ENCODE peak calls at places on chromosomes 5 and 9, in five cellular contexts. G is fibroblast of gingiva, R is AG04449, S is mesothelial cell of epicardium, X is NCI-H69. C is an unnamed sample.

GRCh38 chr5:88722546-88722945 is 160.4 kb downstream of the MEF2C start:
- DNase-seq in G (no peak), R (no peak), S (no peak), X (peak; percentile 89), C (no peak)

GRCh38 chr9:135555203-135555602 is 6.4 kb upstream of the PAEP start:
- DNase-seq in G (peak; percentile 15), R (no peak), S (no peak), X (no peak), C (no peak)

GRCh38 chr9:134179918-134180785 is 15.8 kb upstream of the RNU6ATAC start:
- DNase-seq in G (no peak), R (no peak), S (no peak), X (no peak), C (no peak)

GRCh38 chr5:167970002-167970401 is 321.4 kb upstream of the WWC1 start:
- DNase-seq in G (no peak), R (no peak), S (no peak), X (no peak), C (no peak)

GRCh38 chr5:161924270-161924669 is 76.3 kb downstream of the GABRA1 start:
- DNase-seq in G (no peak), R (no peak), S (no peak), X (no peak), C (no peak)

GRCh38 chr5:178768371-178769260 is 38.2 kb upstream of the ZNF354A start:
- DNase-seq in G (no peak), R (no peak), S (no peak), X (no peak), C (no peak)

GRCh38 chr9:89661956-89662717 is 57.3 kb downstream of the GADD45G start:
- DNase-seq in G (peak; percentile 78), R (peak; percentile 37), S (peak; percentile 97), X (peak; percentile 99), C (peak; percentile 60)

GRCh38 chr5:152246401-152246800 is 158.7 kb downstream of the NMUR2 start:
- DNase-seq in G (no peak), R (no peak), S (peak; percentile 21), X (no peak), C (no peak)

GRCh38 chr5:72195581-72195980 is 88.3 kb downstream of the MAP1B start:
- DNase-seq in G (no peak), R (no peak), S (no peak), X (no peak), C (no peak)

GRCh38 chr5:65171645-65172044 is 310.1 kb downstream of the ADAMTS6 start:
- DNase-seq in G (no peak), R (no peak), S (no peak), X (peak; percentile 23), C (no peak)

GRCh38 chr5:17951392-17952169 is 317.3 kb downstream of the TAF11L14 start:
- DNase-seq in G (no peak), R (no peak), S (no peak), X (peak; percentile 97), C (no peak)

GRCh38 chr9:129236441-129237145 is 58.5 kb upstream of the IER5L start:
- DNase-seq in G (no peak), R (no peak), S (no peak), X (no peak), C (no peak)

GRCh38 chr9:97773723-97774122 is 76.6 kb upstream of the XPA start:
- DNase-seq in G (no peak), R (no peak), S (no peak), X (peak; percentile 44), C (no peak)

GRCh38 chr9:94139672-94140417 is 55.6 kb downstream of the PTPDC1 start:
- DNase-seq in G (peak; percentile 99), R (peak; percentile 70), S (no peak), X (no peak), C (peak; percentile 59)

GRCh38 chr9:70579686-70580085 is 165.2 kb upstream of the KLF9 start:
- DNase-seq in G (no peak), R (no peak), S (no peak), X (no peak), C (no peak)

GRCh38 chr5:180075703-180076102 is 4.1 kb upstream of the RNF130 start:
- DNase-seq in G (no peak), R (no peak), S (no peak), X (no peak), C (no peak)

GRCh38 chr9:126407125-126407870 is 80.7 kb downstream of the MVB12B start:
- DNase-seq in G (peak; percentile 30), R (no peak), S (no peak), X (no peak), C (no peak)

GRCh38 chr9:129242971-129243561 is 65.0 kb upstream of the IER5L start:
- DNase-seq in G (peak; percentile 74), R (no peak), S (no peak), X (peak; percentile 51), C (no peak)

GRCh38 chr9:70111641-70112236 is 68.1 kb downstream of the MAMDC2 start:
- DNase-seq in G (no peak), R (no peak), S (no peak), X (peak; percentile 45), C (no peak)

GRCh38 chr5:5352675-5353074 is 69.8 kb upstream of the ICE1 start:
- DNase-seq in G (no peak), R (no peak), S (no peak), X (no peak), C (no peak)

GRCh38 chr5:165290535-165290934 is 1785.1 kb downstream of the MAT2B start:
- DNase-seq in G (no peak), R (no peak), S (no peak), X (no peak), C (no peak)

GRCh38 chr5:127358782-127359181 is 68.2 kb downstream of the MEGF10 start:
- DNase-seq in G (peak; percentile 72), R (no peak), S (no peak), X (peak; percentile 27), C (no peak)

GRCh38 chr5:154753792-154754191 is 1.4 kb upstream of the LARP1 start:
- DNase-seq in G (peak; percentile 94), R (peak; percentile 89), S (no peak), X (peak; percentile 38), C (no peak)

GRCh38 chr9:71756753-71757152 is 11.6 kb downstream of the CEMIP2 start:
- DNase-seq in G (no peak), R (no peak), S (no peak), X (no peak), C (no peak)

GRCh38 chr9:70004310-70004709 is 39.3 kb upstream of the MAMDC2 start:
- DNase-seq in G (peak; percentile 21), R (no peak), S (no peak), X (no peak), C (no peak)

GRCh38 chr9:128903871-128904371 is 16.9 kb upstream of the PHYHD1 start:
- DNase-seq in G (no peak), R (no peak), S (no peak), X (no peak), C (no peak)

GRCh38 chr9:76703270-76703669 is 61.0 kb upstream of the PCA3 start:
- DNase-seq in G (no peak), R (no peak), S (no peak), X (no peak), C (peak; percentile 9)

GRCh38 chr9:131330814-131331600 is 41.5 kb downstream of the PLPP7 start:
- DNase-seq in G (no peak), R (no peak), S (peak; percentile 16), X (peak; percentile 46), C (peak; percentile 98)

GRCh38 chr5:150137168-150137957 is 18.3 kb downstream of the PDGFRB start:
- DNase-seq in G (no peak), R (no peak), S (no peak), X (no peak), C (no peak)

GRCh38 chr5:65440456-65440855 is 41.3 kb downstream of the ADAMTS6 start:
- DNase-seq in G (no peak), R (no peak), S (no peak), X (peak; percentile 61), C (no peak)

GRCh38 chr5:83034036-83034435 is 43.2 kb downstream of the TMEM167A start:
- DNase-seq in G (no peak), R (no peak), S (no peak), X (peak; percentile 27), C (no peak)

GRCh38 chr9:133943036-133943780 is 48.9 kb downstream of the VAV2 start:
- DNase-seq in G (no peak), R (no peak), S (peak; percentile 9), X (no peak), C (no peak)

GRCh38 chr9:122347348-122348287 is 23.2 kb upstream of the PTGS1 start:
- DNase-seq in G (no peak), R (no peak), S (no peak), X (peak; percentile 38), C (no peak)

GRCh38 chr9:130191749-130192120 is 19.5 kb downstream of the NCS1 start:
- DNase-seq in G (no peak), R (no peak), S (no peak), X (no peak), C (no peak)

GRCh38 chr5:74394543-74394923 is 246.0 kb downstream of the ENC1 start:
- DNase-seq in G (no peak), R (no peak), S (no peak), X (peak; percentile 74), C (no peak)

GRCh38 chr5:62385816-62386400 is 17.8 kb downstream of the DIMT1 start:
- DNase-seq in G (no peak), R (no peak), S (no peak), X (no peak), C (no peak)

C was measured in K562.